ENCODE peak calls at places on chromosomes 11 and 22, in four cellular contexts. X, T, N and O are unnamed samples.

GRCh38 chr11:19723572-19724342 is 11.1 kb downstream of the NAV2 start:
- DNase-seq in T (peak), N (no peak), X (peak), O (no peak)

GRCh38 chr11:130583866-130584265 is 135.4 kb downstream of the ADAMTS15 start:
- DNase-seq in N (no peak), X (no peak), T (no peak), O (no peak)

GRCh38 chr11:1039481-1040427 is 3.2 kb upstream of the MUC6 start:
- DNase-seq in T (no peak), N (no peak), X (no peak), O (no peak)

GRCh38 chr11:8566613-8567210 is 27.3 kb downstream of the STK33 start:
- DNase-seq in N (peak), X (peak), T (no peak), O (peak)

GRCh38 chr11:65182258-65183170 is 786 bp downstream of the CAPN1 start:
- DNase-seq in N (peak), X (no peak), T (no peak), O (peak)

GRCh38 chr11:15816270-15816871 is 540.0 kb downstream of the SOX6 start:
- DNase-seq in N (no peak), T (no peak), X (no peak), O (peak)

GRCh38 chr11:73946798-73947458 is 3.9 kb upstream of the DNAJB13 start:
- DNase-seq in N (no peak), T (no peak), X (no peak), O (no peak)

GRCh38 chr11:61869636-61870428 is 21.5 kb downstream of the FADS3 start:
- DNase-seq in X (no peak), N (no peak), T (no peak), O (peak)

GRCh38 chr11:28476053-28476452 is 367.9 kb downstream of the METTL15 start:
- DNase-seq in N (peak), X (peak), T (no peak), O (no peak)

GRCh38 chr11:77126861-77127673 is 979 bp upstream of the MYO7A start:
- DNase-seq in T (peak), N (peak), X (peak), O (peak)

GRCh38 chr11:62830904-62831519 is 839 bp downstream of the STX5 start:
- DNase-seq in T (no peak), N (peak), X (peak), O (peak)

GRCh38 chr11:61173456-61173855 is 12.2 kb upstream of the VPS37C start:
- DNase-seq in T (no peak), N (no peak), X (no peak), O (no peak)

GRCh38 chr11:125433454-125434121 is 62.5 kb downstream of the FEZ1 start:
- DNase-seq in X (peak), T (no peak), N (peak), O (peak)

GRCh38 chr11:65355013-65355775 is 643 bp downstream of the TIGD3 start:
- DNase-seq in X (peak), T (peak), N (peak), O (peak)

GRCh38 chr11:132051704-132052103 is 681.3 kb downstream of the NTM start:
- DNase-seq in X (no peak), N (no peak), T (no peak), O (no peak)

GRCh38 chr11:72812604-72812967 is 1.6 kb upstream of the ATG16L2 start:
- DNase-seq in T (no peak), X (no peak), N (no peak), O (no peak)

GRCh38 chr22:46074771-46075551 is 75.4 kb upstream of the PPARA start:
- DNase-seq in X (no peak), T (no peak), N (peak), O (no peak)

GRCh38 chr11:37699644-37700043 is 1101.6 kb upstream of the RAG2 start:
- DNase-seq in X (no peak), T (no peak), N (no peak), O (peak)

GRCh38 chr11:60914620-60915249 is 777 bp downstream of the TMEM109 start:
- DNase-seq in N (peak), X (peak), T (peak), O (peak)

GRCh38 chr11:94602430-94603372 is 35.5 kb downstream of the PIWIL4 start:
- DNase-seq in T (no peak), N (peak), X (no peak), O (peak)

GRCh38 chr11:45170484-45170883 is 24.0 kb downstream of the PRDM11 start:
- DNase-seq in T (no peak), N (no peak), X (no peak), O (no peak)

GRCh38 chr11:74929431-74930363 is 19.2 kb downstream of the XRRA1 start:
- DNase-seq in X (peak), N (peak), T (peak), O (peak)

GRCh38 chr11:62182147-62182869 is 7.7 kb upstream of the SCGB1D1 start:
- DNase-seq in X (no peak), T (no peak), N (no peak), O (no peak)

GRCh38 chr11:19714387-19715363 is 2.0 kb downstream of the NAV2 start:
- DNase-seq in T (no peak), X (peak), N (peak), O (peak)

GRCh38 chr22:23503142-23503541 is 76.9 kb downstream of the IGLL1 start:
- DNase-seq in X (peak), T (no peak), N (no peak), O (no peak)

GRCh38 chr11:63510360-63511130 is 4.7 kb downstream of the LGALS12 start:
- DNase-seq in T (no peak), N (no peak), X (no peak), O (no peak)

GRCh38 chr22:31538815-31539214 is 42.5 kb downstream of the SFI1 start:
- DNase-seq in N (no peak), X (no peak), T (no peak), O (no peak)

GRCh38 chr11:31870609-31871309 is 59.6 kb upstream of the PAX6 start:
- DNase-seq in T (no peak), X (peak), N (peak), O (peak)

GRCh38 chr22:28958611-28959010 is 75.2 kb downstream of the ZNRF3 start:
- DNase-seq in N (no peak), X (no peak), T (no peak), O (no peak)

DNA sequence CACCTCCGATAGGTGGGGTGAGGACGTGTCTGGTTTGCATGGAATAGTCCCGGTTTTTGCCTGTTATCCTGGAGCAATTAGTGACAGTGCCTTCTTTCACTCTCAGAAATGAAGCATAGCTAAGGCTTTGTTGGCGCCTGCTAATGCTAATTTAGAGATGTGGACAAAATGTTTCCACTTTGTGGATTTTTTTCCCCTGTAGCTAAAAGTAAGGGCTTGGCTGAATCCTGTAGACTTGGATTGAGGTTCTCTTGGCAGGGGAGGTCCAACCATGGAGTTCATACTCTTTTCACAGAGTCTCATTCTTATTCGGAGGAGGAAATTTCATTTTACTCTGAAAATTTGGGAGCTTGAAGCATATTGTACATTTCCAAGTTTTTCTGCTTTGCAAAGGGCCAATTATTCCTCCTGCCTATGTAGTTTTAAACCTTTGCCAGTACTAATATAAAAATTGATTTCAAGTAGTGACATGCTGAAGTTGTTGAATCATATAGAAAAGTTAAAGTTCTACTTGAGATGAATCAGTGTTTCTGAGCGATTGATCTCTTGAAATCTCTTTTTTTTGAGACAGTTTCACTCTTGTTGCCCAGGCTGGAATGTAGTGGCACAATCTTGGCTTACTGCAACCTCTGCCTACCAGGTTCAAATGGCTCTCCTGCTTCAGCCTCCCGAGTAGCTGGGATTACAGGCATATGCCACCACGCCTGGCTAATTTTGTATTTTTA is 20.0 kb downstream of the PPFIA1 start:
- DNase-seq in N (no peak), X (no peak), T (no peak), O (no peak)
- H3K4me3 ChIP-seq in N (no peak), X (no peak), T (no peak), O (no peak)

GRCh38 chr22:42077486-42078125 is 1.9 kb upstream of the SMDT1 start:
- DNase-seq in T (no peak), X (no peak), N (no peak), O (no peak)
- H3K27ac ChIP-seq in T (no peak), X (no peak), N (no peak), O (no peak)

GRCh38 chr11:47247502-47247901 is 1.1 kb downstream of the ACP2 start:
- DNase-seq in X (peak), N (no peak), T (no peak), O (no peak)
- H3K4me3 ChIP-seq in X (peak), N (peak), T (peak), O (no peak)

GRCh38 chr11:2748061-2748813 is 48.4 kb upstream of the KCNQ1OT1 start:
- DNase-seq in X (no peak), N (no peak), T (no peak), O (no peak)

GRCh38 chr11:2750601-2751522 is 51.1 kb upstream of the KCNQ1OT1 start:
- DNase-seq in T (no peak), X (peak), N (no peak), O (no peak)

GRCh38 chr11:2751523-2752203 is 51.9 kb upstream of the KCNQ1OT1 start:
- DNase-seq in N (no peak), X (no peak), T (no peak), O (no peak)

GRCh38 chr11:2748814-2749554 is 49.2 kb upstream of the KCNQ1OT1 start:
- DNase-seq in T (no peak), X (no peak), N (no peak), O (no peak)

DNA sequence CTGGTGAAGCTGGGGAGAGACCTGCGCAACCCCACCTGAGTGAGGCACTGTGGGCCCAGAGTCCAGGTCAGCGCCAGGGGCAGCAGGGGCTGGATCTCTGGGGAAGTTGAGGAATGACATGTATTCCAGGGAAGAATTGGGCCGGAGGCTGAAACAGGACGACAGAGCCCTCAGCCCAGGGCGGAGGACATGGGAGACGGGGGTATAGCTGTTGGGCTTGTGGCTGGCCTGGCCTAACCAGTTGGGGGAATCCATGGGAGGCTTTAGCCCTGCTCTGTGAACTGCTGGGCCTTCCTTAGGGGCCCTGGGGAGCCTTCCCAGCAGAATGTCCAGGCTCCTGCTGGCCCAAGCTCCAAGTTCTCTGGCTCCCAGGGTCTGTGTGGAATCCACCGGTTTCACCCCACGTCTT is 50.3 kb upstream of the KCNQ1OT1 start:
- DNase-seq in T (no peak), X (no peak), N (no peak), O (no peak)
- H3K27ac ChIP-seq in T (no peak), X (peak), N (no peak), O (no peak)

DNA sequence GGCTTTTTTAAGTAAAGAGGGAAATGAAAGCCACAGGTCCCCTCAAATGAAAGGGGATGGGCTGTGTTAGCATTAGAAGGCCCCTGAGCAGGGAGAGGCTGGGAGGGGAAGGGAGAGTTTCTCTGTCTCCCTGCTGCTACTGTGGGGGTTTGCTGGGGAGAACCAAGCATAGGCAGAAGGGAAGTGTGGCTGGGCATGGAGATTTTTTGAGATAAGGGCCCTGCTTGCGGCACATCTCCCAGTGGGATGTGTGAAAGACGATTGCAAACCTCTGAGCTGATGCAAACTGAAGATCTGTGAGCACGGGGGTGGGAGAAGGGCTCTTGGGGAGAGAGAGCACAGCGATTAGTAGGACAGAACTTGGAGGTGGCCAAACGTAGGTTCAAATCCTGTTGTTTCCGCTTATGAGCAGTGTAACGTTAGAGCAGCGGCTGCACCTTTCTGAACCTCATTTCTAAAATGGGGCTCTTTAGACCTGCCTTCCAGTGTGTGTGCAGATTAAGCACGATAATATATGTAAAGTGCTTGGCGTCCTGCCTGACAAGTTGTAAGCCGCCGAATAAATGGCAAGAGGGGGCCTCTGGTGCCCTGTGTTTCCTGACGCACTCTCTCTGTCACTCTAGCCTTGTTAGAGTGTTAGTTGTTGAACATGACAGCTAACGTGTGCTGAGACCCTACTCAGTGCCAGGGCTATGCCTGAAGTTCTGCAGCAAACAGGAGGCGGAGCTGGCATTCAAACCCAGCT is 122.3 kb downstream of the GRIK4 start:
- DNase-seq in X (peak), N (no peak), T (no peak), O (peak)
- H3K4me3 ChIP-seq in X (no peak), N (no peak), T (no peak), O (no peak)

DNA sequence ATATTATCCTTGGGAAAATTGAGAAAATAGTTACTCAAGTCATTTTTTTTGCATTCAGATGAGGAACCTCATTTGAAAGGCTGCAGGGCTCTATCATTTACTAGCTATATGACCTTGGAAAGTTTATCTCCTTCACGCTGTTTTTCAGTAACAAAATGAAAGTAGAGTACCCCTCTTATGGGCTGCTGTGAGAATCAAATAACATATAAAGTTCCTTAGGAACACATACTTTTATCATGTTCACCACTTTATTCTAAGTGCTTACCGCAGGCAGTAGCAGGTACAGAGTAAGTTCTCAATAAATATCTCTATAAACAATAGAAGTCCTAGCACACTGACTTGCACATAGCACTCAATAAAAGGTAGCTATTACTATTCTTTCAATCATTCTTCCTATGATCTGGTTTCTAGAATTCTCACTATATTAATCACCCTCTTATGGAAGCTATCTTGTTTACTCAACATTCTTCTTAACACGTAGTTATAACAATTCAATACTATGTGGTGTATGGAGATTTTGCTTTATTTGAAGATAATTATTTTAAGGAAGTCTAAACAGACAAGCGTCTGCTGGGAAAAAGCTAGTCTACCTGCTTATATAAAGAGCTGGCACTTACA is 1.9 kb downstream of the C11orf71 start:
- DNase-seq in T (no peak), X (no peak), N (no peak), O (no peak)
- H3K27ac ChIP-seq in T (no peak), X (no peak), N (no peak), O (no peak)

GRCh38 chr22:37925767-37926166 is 19.7 kb downstream of the MICALL1 start:
- DNase-seq in X (peak), T (no peak), N (no peak), O (no peak)
- H3K4me3 ChIP-seq in X (no peak), T (no peak), N (no peak), O (no peak)

GRCh38 chr22:30247974-30248373 is 1.4 kb upstream of the LIF start:
- DNase-seq in X (no peak), T (no peak), N (no peak), O (no peak)

GRCh38 chr22:30249049-30250038 is 2.8 kb upstream of the LIF start:
- DNase-seq in N (no peak), T (no peak), X (no peak), O (no peak)

GRCh38 chr22:30246962-30247376 is 410 bp upstream of the LIF start:
- DNase-seq in N (no peak), T (no peak), X (peak), O (no peak)

GRCh38 chr22:30247561-30247960 is 1.0 kb upstream of the LIF start:
- DNase-seq in N (no peak), X (no peak), T (no peak), O (no peak)

GRCh38 chr22:30248484-30248883 is 1.9 kb upstream of the LIF start:
- DNase-seq in N (no peak), T (no peak), X (no peak), O (no peak)
- H3K27ac ChIP-seq in N (no peak), T (no peak), X (no peak), O (no peak)